ENCODE peak calls at places on chromosomes 13 and 19, in five cellular contexts. T is cardiac muscle cell, L is keratinocyte, X is left lung, G is HepG2. I is an unnamed sample.

GRCh38 chr13:31056650-31057275 is 104.9 kb downstream of the HSPH1 start:
- DNase-seq in X (no peak), G (no peak), L (no peak), T (no peak), I (no peak)

GRCh38 chr19:5178841-5179625 is 161.6 kb downstream of the PTPRS start:
- DNase-seq in T (no peak), X (no peak), G (no peak), L (no peak), I (no peak)

GRCh38 chr19:7098701-7099596 is 29.4 kb downstream of the ZNF557 start:
- DNase-seq in T (peak), X (peak), G (peak), L (peak), I (peak)

GRCh38 chr19:16524991-16525734 is 17.1 kb downstream of the CHERP start:
- DNase-seq in G (no peak), L (no peak), X (peak), T (no peak), I (no peak)

GRCh38 chr13:108200781-108201398 is 14.4 kb downstream of the LIG4 start:
- DNase-seq in T (no peak), G (no peak), X (no peak), L (no peak), I (no peak)

GRCh38 chr13:51000058-51000457 is 90.5 kb downstream of the RNASEH2B start:
- DNase-seq in X (no peak), T (peak), G (no peak), L (no peak), I (no peak)

GRCh38 chr19:55370305-55370988 is at the start of gene IL11:
- DNase-seq in L (no peak), G (no peak), X (no peak), T (no peak), I (no peak)

GRCh38 chr19:58318297-58318696 is 8.5 kb upstream of the ZSCAN22 start:
- DNase-seq in T (no peak), G (no peak), X (no peak), L (no peak), I (no peak)

GRCh38 chr13:64239372-64239771 is 2823.7 kb upstream of the PCDH20 start:
- DNase-seq in L (no peak), X (no peak), T (no peak), G (no peak), I (no peak)

GRCh38 chr19:29329460-29330134 is 116.6 kb upstream of the UQCRFS1 start:
- DNase-seq in T (peak), X (no peak), G (peak), L (no peak), I (no peak)

GRCh38 chr19:1884291-1884718 is 991 bp downstream of the ABHD17A start:
- DNase-seq in L (no peak), X (no peak), T (no peak), G (no peak), I (no peak)

GRCh38 chr19:7943444-7944176 is at the start of gene TIMM44:
- DNase-seq in G (peak), T (peak), X (peak), L (peak), I (peak)

GRCh38 chr13:114068723-114069322 is 63.6 kb downstream of the RASA3 start:
- DNase-seq in G (no peak), X (peak), L (no peak), T (peak), I (peak)

GRCh38 chr13:34867590-34867989 is 74.5 kb upstream of the NBEA start:
- DNase-seq in T (no peak), L (no peak), G (no peak), X (no peak), I (no peak)

GRCh38 chr13:113991191-113991669 is 17.4 kb upstream of the C13orf46 start:
- DNase-seq in L (no peak), X (no peak), G (no peak), T (peak), I (no peak)

GRCh38 chr19:34253711-34254551 is 423 bp upstream of the GARRE1 start:
- DNase-seq in L (no peak), T (peak), X (peak), G (peak), I (no peak)

GRCh38 chr13:32504263-32504662 is 34.3 kb downstream of the N4BP2L2 start:
- DNase-seq in G (peak), L (no peak), T (no peak), X (no peak), I (no peak)

GRCh38 chr13:110127986-110128511 is 178.9 kb downstream of the COL4A1 start:
- DNase-seq in T (no peak), G (no peak), X (no peak), L (no peak), I (no peak)

GRCh38 chr13:49655906-49656305 is 27.6 kb downstream of the ARL11 start:
- DNase-seq in X (no peak), G (no peak), L (no peak), T (no peak), I (no peak)

GRCh38 chr13:97928306-97928705 is 25.2 kb upstream of the IPO5 start:
- DNase-seq in G (no peak), X (no peak), L (no peak), T (no peak), I (no peak)

GRCh38 chr13:94778986-94779385 is 66.6 kb upstream of the SOX21 start:
- DNase-seq in T (no peak), L (no peak), X (no peak), G (no peak), I (no peak)

GRCh38 chr19:548841-549830 is 5.3 kb downstream of the GZMM start:
- DNase-seq in X (peak), T (no peak), L (no peak), G (no peak), I (no peak)

GRCh38 chr13:91292630-91293221 is 54.8 kb upstream of the MIR17HG start:
- DNase-seq in T (no peak), G (no peak), L (no peak), X (no peak), I (no peak)

GRCh38 chr13:27432612-27433210 is 8.3 kb downstream of the GTF3A start:
- DNase-seq in G (no peak), T (no peak), L (no peak), X (no peak), I (no peak)

GRCh38 chr19:5687360-5688198 is 2.5 kb upstream of the RPL36 start:
- DNase-seq in L (no peak), G (no peak), T (no peak), X (no peak), I (no peak)

GRCh38 chr19:18306209-18306902 is 16.5 kb downstream of the LSM4 start:
- DNase-seq in X (no peak), L (no peak), G (no peak), T (no peak), I (no peak)

GRCh38 chr19:18308948-18309325 is 13.9 kb downstream of the LSM4 start:
- DNase-seq in L (no peak), T (no peak), G (no peak), X (no peak), I (no peak)

GRCh38 chr19:18309525-18310064 is 13.3 kb downstream of the LSM4 start:
- DNase-seq in L (no peak), T (no peak), G (no peak), X (no peak), I (no peak)

GRCh38 chr19:18306903-18307681 is 15.8 kb downstream of the LSM4 start:
- DNase-seq in G (no peak), L (no peak), T (no peak), X (no peak), I (no peak)

GRCh38 chr19:18308051-18308947 is 14.6 kb downstream of the LSM4 start:
- DNase-seq in L (no peak), G (no peak), X (no peak), T (no peak), I (no peak)
- H3K27ac ChIP-seq in L (no peak), G (peak), X (peak), T (no peak), I (no peak)

GRCh38 chr13:43195551-43195950 is 172.2 kb downstream of the DNAJC15 start:
- DNase-seq in L (no peak), X (no peak), G (no peak), T (no peak), I (no peak)

GRCh38 chr13:43195112-43195511 is 171.7 kb downstream of the DNAJC15 start:
- DNase-seq in X (no peak), L (no peak), T (no peak), G (no peak), I (no peak)

GRCh38 chr13:43193789-43194188 is 170.4 kb downstream of the DNAJC15 start:
- DNase-seq in G (no peak), T (no peak), L (no peak), X (no peak), I (no peak)

GRCh38 chr13:43196750-43197149 is 173.4 kb downstream of the DNAJC15 start:
- DNase-seq in G (no peak), X (no peak), L (no peak), T (no peak), I (no peak)

GRCh38 chr13:43196171-43196611 is 172.8 kb downstream of the DNAJC15 start:
- DNase-seq in G (no peak), T (peak), X (no peak), L (no peak), I (no peak)
- TF ChIP-seq CTCF in G (no peak), T (peak), X (no peak), L (peak), I (no peak)

GRCh38 chr13:23777571-23777870 is 111.7 kb downstream of the MIPEP start:
- DNase-seq in G (no peak), L (no peak), X (no peak), T (no peak), I (no peak)

GRCh38 chr13:23771966-23772365 is 117.2 kb downstream of the MIPEP start:
- DNase-seq in L (peak), T (peak), G (no peak), X (no peak), I (no peak)

GRCh38 chr13:23770428-23770827 is 118.8 kb downstream of the MIPEP start:
- DNase-seq in T (no peak), X (no peak), G (no peak), L (no peak), I (no peak)

GRCh38 chr13:23776698-23777570 is 112.3 kb downstream of the MIPEP start:
- DNase-seq in T (no peak), X (no peak), L (no peak), G (no peak), I (no peak)

GRCh38 chr13:23772717-23773116 is 116.5 kb downstream of the MIPEP start:
- DNase-seq in X (no peak), T (no peak), G (no peak), L (no peak), I (no peak)
- H3K27ac ChIP-seq in X (no peak), T (no peak), G (no peak), L (peak), I (no peak)

GRCh38 chr19:12513531-12514061 is 29.0 kb upstream of the ZNF709 start:
- DNase-seq in T (no peak), G (no peak), X (peak), L (no peak), I (no peak)
- TF ChIP-seq CTCF in T (no peak), G (no peak), X (no peak), L (no peak), I (no peak)